ENCODE peak calls at places on chromosomes 16 and 17, in ten cellular contexts. J is T-helper 9 cell; U is AG20443; A is T-helper 1 cell; Q is NCI-H748 treated with DMSO at 0.1 percent for 48 hours; R is NCI-H1930; P is naive thymus-derived CD4-positive, alpha-beta T cell; X is progenitor cell of endocrine pancreas; B is tibial artery; V is DMS153. O is an unnamed sample.

GRCh38 chr17:66459811-66460270 is 157.4 kb downstream of the PRKCA start:
- DNase-seq in X (no peak), A (no peak), J (no peak), P (no peak), R (no peak), V (no peak), Q (no peak), U (peak), B (peak), O (peak)

GRCh38 chr16:54928016-54928356 is 2.7 kb upstream of the IRX5 start:
- DNase-seq in B (no peak), Q (peak), U (no peak), J (no peak), R (no peak), V (no peak), A (no peak), P (no peak), X (no peak), O (no peak)

GRCh38 chr16:85103096-85104079 is 8.9 kb downstream of the CIBAR2 start:
- DNase-seq in R (no peak), J (no peak), B (no peak), Q (no peak), V (no peak), P (no peak), A (no peak), U (no peak), X (no peak), O (no peak)

GRCh38 chr16:50699345-50700159 is 6.1 kb downstream of the NOD2 start:
- DNase-seq in X (no peak), B (no peak), U (peak), A (no peak), R (no peak), J (peak), V (no peak), Q (no peak), P (no peak), O (no peak)

GRCh38 chr16:81657731-81658130 is 121.4 kb upstream of the PLCG2 start:
- DNase-seq in P (no peak), Q (no peak), J (no peak), V (no peak), X (no peak), U (no peak), A (no peak), R (no peak), B (no peak), O (no peak)

GRCh38 chr16:6891486-6891885 is 441.2 kb upstream of the RBFOX1 start:
- DNase-seq in X (no peak), A (no peak), Q (no peak), U (no peak), R (no peak), P (no peak), J (no peak), V (no peak), B (no peak), O (no peak)

GRCh38 chr17:71224824-71225575 is 895.8 kb upstream of the SOX9 start:
- DNase-seq in B (no peak), A (no peak), Q (peak), U (no peak), J (no peak), P (no peak), V (peak), R (no peak), X (no peak), O (no peak)

GRCh38 chr17:539766-540165 is 174.9 kb downstream of the VPS53 start:
- DNase-seq in V (no peak), Q (no peak), J (no peak), B (no peak), U (no peak), R (no peak), P (no peak), A (no peak), X (no peak), O (no peak)

GRCh38 chr17:51079049-51079448 is 41.6 kb downstream of the SPAG9 start:
- DNase-seq in R (no peak), J (no peak), X (no peak), A (no peak), P (no peak), Q (no peak), U (peak), B (no peak), V (no peak), O (no peak)

GRCh38 chr17:7977039-7977438 is 25.4 kb upstream of the GUCY2D start:
- DNase-seq in V (no peak), R (no peak), P (no peak), U (no peak), J (no peak), Q (no peak), X (no peak), B (no peak), A (no peak), O (no peak)